ENCODE peak calls at places on chromosomes 4 and X, in ten cellular contexts. Q is H1, Z is esophagus squamous epithelium, O is thyroid gland, N is K562, R is tibial nerve, A is heart left ventricle, T is A549, H is stomach, E is IMR-90. J is an unnamed sample.

GRCh38 chr4:156584100-156584499 is 387.5 kb downstream of the PDGFC start:
- DNase-seq in Q (no peak), Z (no peak), O (no peak), N (no peak), R (no peak), A (no peak), T (no peak), H (no peak), E (no peak), J (no peak)

GRCh38 chrX:31540313-31540712 is 468.5 kb upstream of the FTHL17 start:
- DNase-seq in Q (no peak), Z (no peak), O (no peak), N (peak), R (no peak), A (no peak), T (no peak), H (no peak), E (no peak), J (no peak)

GRCh38 chr4:73661646-73662119 is 41.4 kb upstream of the RASSF6 start:
- DNase-seq in Q (no peak), Z (no peak), O (no peak), N (peak), R (no peak), A (no peak), T (no peak), H (no peak), E (peak), J (no peak)

GRCh38 chr4:73099143-73099542 is 29.6 kb upstream of the COX18 start:
- DNase-seq in Q (no peak), Z (no peak), O (no peak), N (no peak), R (no peak), A (no peak), T (no peak), H (no peak), E (no peak), J (no peak)

GRCh38 chr4:127997534-127998388 is 32.6 kb downstream of the ABHD18 start:
- DNase-seq in Q (no peak), Z (no peak), O (peak), N (no peak), R (no peak), A (no peak), T (peak), H (no peak), E (peak), J (peak)

GRCh38 chr4:74768857-74769525 is 25.3 kb downstream of the BTC start:
- DNase-seq in Q (no peak), Z (no peak), O (peak), N (no peak), R (no peak), A (no peak), T (peak), H (peak), E (peak), J (peak)

GRCh38 chrX:123340691-123341090 is 156.6 kb downstream of the GRIA3 start:
- DNase-seq in Q (no peak), Z (no peak), O (no peak), N (no peak), R (no peak), A (no peak), T (no peak), H (no peak), E (no peak), J (no peak)

GRCh38 chr4:86939737-86940141 is 4.9 kb downstream of the AFF1 start:
- DNase-seq in Q (no peak), Z (peak), O (no peak), N (no peak), R (no peak), A (no peak), T (no peak), H (no peak), E (no peak), J (no peak)

GRCh38 chr4:15378055-15378454 is 49.8 kb upstream of the C1QTNF7 start:
- DNase-seq in Q (no peak), Z (no peak), O (no peak), N (no peak), R (no peak), A (no peak), T (no peak), H (no peak), E (peak), J (no peak)

GRCh38 chrX:102651968-102652744 is 873 bp downstream of the GPRASP1 start:
- DNase-seq in Q (no peak), Z (no peak), O (peak), N (no peak), R (no peak), A (peak), T (peak), H (no peak), E (peak), J (peak)

GRCh38 chr4:177442623-177443155 is 452 bp upstream of the AGA start:
- DNase-seq in Q (no peak), Z (no peak), O (peak), N (peak), R (no peak), A (no peak), T (no peak), H (no peak), E (no peak), J (no peak)

GRCh38 chr4:107183155-107183774 is 147.2 kb upstream of the DKK2 start:
- DNase-seq in Q (no peak), Z (no peak), O (peak), N (peak), R (no peak), A (no peak), T (peak), H (no peak), E (peak), J (peak)

GRCh38 chrX:109409181-109409580 is 72.7 kb downstream of the GUCY2F start:
- DNase-seq in Q (no peak), Z (no peak), O (no peak), N (no peak), R (no peak), A (no peak), T (no peak), H (no peak), E (no peak), J (no peak)

GRCh38 chrX:6448003-6448402 is 86.9 kb downstream of the VCX3A start:
- DNase-seq in Q (no peak), Z (no peak), O (no peak), N (no peak), R (no peak), A (no peak), T (no peak), H (peak), E (no peak), J (no peak)

GRCh38 chrX:2511326-2511725 is 10.6 kb upstream of the DHRSX start:
- DNase-seq in Q (no peak), Z (no peak), O (no peak), N (no peak), R (no peak), A (no peak), T (no peak), H (no peak), E (no peak), J (no peak)

DNA sequence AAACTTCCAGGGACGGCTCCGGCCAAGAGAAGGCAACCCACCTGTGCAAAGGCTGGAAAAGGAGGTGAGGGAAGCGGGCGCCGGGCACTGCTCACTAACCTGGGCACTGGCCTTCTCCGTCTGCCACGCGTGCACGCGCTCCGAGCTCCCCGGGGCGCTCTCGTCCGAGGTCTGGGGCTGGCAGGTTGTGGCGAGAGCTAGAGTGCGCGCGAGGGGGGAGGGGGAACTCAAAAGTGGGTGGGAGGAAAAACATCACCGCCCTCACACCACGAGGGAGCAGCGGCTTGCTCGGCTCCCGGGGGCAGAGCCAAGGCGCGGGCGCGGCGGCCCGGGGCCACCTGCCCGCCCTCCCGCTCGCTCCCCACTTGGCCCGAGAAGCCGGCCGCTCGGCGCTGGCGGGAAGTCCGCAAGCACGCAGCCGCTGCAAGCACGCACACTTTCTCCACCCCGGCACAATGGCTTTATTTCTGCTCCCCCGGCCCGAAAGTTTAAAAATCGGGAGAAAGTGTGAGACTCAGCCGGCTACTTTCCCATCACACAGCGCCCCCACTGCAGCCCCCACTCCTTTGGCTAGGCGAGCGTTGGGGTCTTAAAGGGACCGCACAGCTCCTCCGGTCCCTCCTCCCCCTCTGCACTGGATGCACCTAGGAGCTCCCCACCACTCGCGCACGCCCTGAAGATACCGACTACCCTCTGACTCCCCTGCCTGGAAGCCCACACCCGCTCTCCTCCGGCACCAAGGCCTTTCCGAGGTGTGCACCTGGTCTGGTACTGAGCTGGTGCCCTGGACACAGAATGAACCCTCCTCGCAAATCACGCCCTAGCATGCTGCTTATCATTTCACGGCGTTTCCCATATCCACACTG is at the start of gene CHRDL1:
- DNase-seq in Q (no peak), Z (no peak), O (peak), N (no peak), R (peak), A (peak), T (peak), H (no peak), E (no peak), J (no peak)
- H3K4me3 ChIP-seq in Q (peak), Z (peak), O (no peak), N (no peak), R (peak), A (peak), T (peak), H (peak), E (peak), J (no peak)

GRCh38 chr4:164753873-164754488 is at the start of gene SMIM31:
- DNase-seq in Q (no peak), Z (no peak), O (no peak), N (no peak), R (no peak), A (no peak), T (no peak), H (no peak), E (no peak), J (no peak)
- TF ChIP-seq POLR2A in Q (no peak), Z (no peak), O (no peak), N (no peak), R (no peak), A (no peak), T (no peak), H (no peak), E (no peak), J (no peak)

DNA sequence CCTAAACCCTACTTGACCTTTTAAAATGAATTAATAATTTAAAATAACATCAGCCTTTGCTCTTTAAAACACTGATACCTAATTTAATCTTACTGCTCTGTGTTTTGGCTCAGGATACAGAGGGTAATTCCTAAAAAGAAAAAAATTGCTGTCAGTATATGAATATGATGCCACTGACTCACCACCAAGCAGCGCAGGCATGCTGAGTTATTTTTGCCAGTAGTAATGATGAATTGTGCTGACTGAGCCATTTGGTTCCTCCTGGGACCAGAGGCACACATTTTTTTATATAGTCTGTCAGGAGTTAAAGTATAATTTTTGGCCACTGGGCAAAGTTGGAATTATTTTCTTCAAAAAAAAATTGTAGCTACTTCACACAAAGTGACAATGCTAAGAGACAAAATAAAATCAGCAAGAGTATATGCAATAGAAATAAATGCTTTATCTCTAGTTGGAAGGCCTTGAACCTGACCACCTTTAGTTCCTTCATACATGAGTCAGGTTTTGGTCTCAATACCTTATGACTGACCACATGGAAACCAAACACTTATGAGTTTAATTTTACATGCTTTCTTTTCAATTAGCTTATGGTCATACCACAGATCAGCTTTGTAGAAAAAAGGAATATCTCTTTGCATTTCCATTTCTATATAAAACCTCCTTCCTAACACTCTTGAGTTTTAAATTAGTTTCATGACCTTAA is 115.1 kb downstream of the PPP3CA start:
- DNase-seq in Q (no peak), Z (no peak), O (no peak), N (no peak), R (peak), A (no peak), T (no peak), H (no peak), E (peak), J (peak)
- H3K27ac ChIP-seq in Q (no peak), Z (no peak), O (no peak), N (no peak), R (no peak), A (no peak), T (peak), H (no peak), E (no peak), J (peak)

GRCh38 chr4:52864816-52865215 is 2.7 kb downstream of the RASL11B start:
- DNase-seq in Q (no peak), Z (no peak), O (no peak), N (no peak), R (no peak), A (no peak), T (no peak), H (peak), E (peak), J (no peak)

GRCh38 chr4:52861879-52862604 is at the start of gene RASL11B:
- DNase-seq in Q (no peak), Z (no peak), O (peak), N (peak), R (peak), A (peak), T (peak), H (peak), E (peak), J (peak)

GRCh38 chr4:52862605-52863236 is 604 bp downstream of the RASL11B start:
- DNase-seq in Q (no peak), Z (no peak), O (no peak), N (no peak), R (no peak), A (no peak), T (no peak), H (no peak), E (no peak), J (no peak)

GRCh38 chr4:52865305-52865704 is 3.2 kb downstream of the RASL11B start:
- DNase-seq in Q (no peak), Z (no peak), O (no peak), N (no peak), R (no peak), A (no peak), T (no peak), H (no peak), E (no peak), J (no peak)

GRCh38 chr4:52863324-52863723 is 1.2 kb downstream of the RASL11B start:
- DNase-seq in Q (no peak), Z (no peak), O (no peak), N (no peak), R (no peak), A (no peak), T (no peak), H (no peak), E (no peak), J (no peak)
- H3K4me3 ChIP-seq in Q (peak), Z (no peak), O (no peak), N (no peak), R (no peak), A (peak), T (no peak), H (peak), E (peak), J (peak)

GRCh38 chr4:153244969-153245368 is 40.7 kb downstream of the TRIM2 start:
- DNase-seq in Q (no peak), Z (no peak), O (no peak), N (no peak), R (no peak), A (no peak), T (no peak), H (peak), E (no peak), J (no peak)
- TF ChIP-seq POLR2A in Q (no peak), Z (no peak), O (no peak), N (no peak), R (no peak), A (no peak), T (no peak), H (no peak), E (no peak), J (no peak)

J was measured in adrenal gland.